ENCODE peak calls at places on chromosomes 11 and 22, in six cellular contexts. Y, Z, M, Q, V and G are unnamed samples. For H3K9me3, the result is how much of the 10 kb centered on the place peaks cover.

GRCh38 chr11:124222407-124222806 is 18.5 kb upstream of the OR8G1 start:
- DNase-seq in Y (no peak), Z (no peak), M (no peak), Q (no peak), V (no peak), G (no peak)

GRCh38 chr11:112172362-112172994 is 2.8 kb upstream of the BCO2 start:
- DNase-seq in Y (no peak), Z (no peak), M (no peak), Q (no peak), V (no peak), G (no peak)

GRCh38 chr11:71488968-71489265 is 35.9 kb downstream of the NADSYN1 start:
- DNase-seq in Y (no peak), Z (no peak), M (no peak), Q (no peak), V (no peak), G (no peak)

GRCh38 chr11:128206476-128206875 is 380.9 kb downstream of the ETS1 start:
- DNase-seq in Y (no peak), Z (no peak), M (no peak), Q (no peak), V (no peak), G (no peak)

GRCh38 chr11:111735262-111736116 is 30.7 kb downstream of the PPP2R1B start:
- DNase-seq in Y (no peak), Z (no peak), M (no peak), Q (no peak), V (no peak), G (peak)

GRCh38 chr22:35947794-35948425 is 80.7 kb downstream of the RBFOX2 start:
- DNase-seq in Y (no peak), Z (no peak), M (no peak), Q (no peak), V (no peak), G (no peak)

GRCh38 chr11:114399903-114400221 is 449 bp downstream of the C11orf71 start:
- DNase-seq in Y (no peak), Z (peak), M (peak), Q (peak), V (no peak), G (peak)

GRCh38 chr11:13135385-13136271 is 126.5 kb downstream of the RASSF10 start:
- DNase-seq in Y (no peak), Z (peak), M (no peak), Q (no peak), V (no peak), G (no peak)

GRCh38 chr11:119067371-119068222 is at the start of gene VPS11:
- DNase-seq in Y (peak), Z (peak), M (peak), Q (peak), V (peak), G (peak)

GRCh38 chr22:22748297-22748743 is 103.9 kb downstream of the GGTLC2 start:
- DNase-seq in Y (peak), Z (peak), M (no peak), Q (peak), V (no peak), G (no peak)

GRCh38 chr11:104967493-104968364 is 645 bp downstream of the CASP4 start:
- DNase-seq in Y (no peak), Z (no peak), M (no peak), Q (no peak), V (no peak), G (no peak)

GRCh38 chr11:89163686-89164085 is 14.0 kb upstream of the TYR start:
- DNase-seq in Y (no peak), Z (no peak), M (no peak), Q (no peak), V (no peak), G (no peak)

GRCh38 chr11:110096369-110096976 is 3.3 kb downstream of the ZC3H12C start:
- DNase-seq in Y (no peak), Z (no peak), M (no peak), Q (no peak), V (no peak), G (no peak)

GRCh38 chr11:100774132-100774531 is 87.0 kb downstream of the ARHGAP42 start:
- DNase-seq in Y (no peak), Z (no peak), M (no peak), Q (no peak), V (no peak), G (no peak)

GRCh38 chr11:8934735-8935478 is 2.2 kb upstream of the C11orf16 start:
- DNase-seq in Y (no peak), Z (peak), M (no peak), Q (no peak), V (peak), G (no peak)

GRCh38 chr11:12556788-12557384 is 117.3 kb upstream of the TEAD1 start:
- DNase-seq in Y (peak), Z (peak), M (no peak), Q (no peak), V (peak), G (peak)

GRCh38 chr22:42683599-42684283 is 34.5 kb upstream of the CYB5R3 start:
- DNase-seq in Y (no peak), Z (no peak), M (no peak), Q (no peak), V (no peak), G (no peak)

GRCh38 chr11:63903884-63904283 is 13.1 kb downstream of the RCOR2 start:
- DNase-seq in Y (no peak), Z (no peak), M (no peak), Q (no peak), V (no peak), G (no peak)

GRCh38 chr11:75485742-75486141 is 40.0 kb downstream of the GDPD5 start:
- DNase-seq in Y (no peak), Z (no peak), M (no peak), Q (no peak), V (no peak), G (no peak)

GRCh38 chr22:46582281-46582811 is 37.8 kb upstream of the GRAMD4 start:
- DNase-seq in Y (no peak), Z (no peak), M (no peak), Q (no peak), V (no peak), G (no peak)

GRCh38 chr11:27977527-27977926 is 130.4 kb downstream of the KIF18A start:
- DNase-seq in Y (no peak), Z (no peak), M (no peak), Q (no peak), V (no peak), G (no peak)

GRCh38 chr11:44986315-44986714 is 35.6 kb upstream of the TP53I11 start:
- DNase-seq in Y (no peak), Z (no peak), M (no peak), Q (no peak), V (no peak), G (no peak)

DNA sequence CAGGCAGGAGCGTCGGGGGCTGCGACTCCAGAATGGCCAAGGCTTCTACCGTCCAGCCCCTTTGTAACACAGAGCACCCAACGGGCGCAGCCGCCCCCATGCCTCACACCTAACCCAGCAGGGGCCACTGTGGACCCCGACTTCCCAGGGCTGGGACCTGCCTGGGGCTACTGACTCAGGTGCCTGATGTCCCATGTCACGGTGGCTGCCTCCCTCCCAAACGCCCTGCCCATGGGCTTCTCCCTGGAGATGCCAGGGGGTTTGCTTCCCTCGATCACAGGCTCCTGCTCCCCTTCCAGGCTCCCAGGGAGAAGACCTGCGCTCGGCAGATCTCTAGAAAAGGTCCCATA is 84.0 kb downstream of the MYEOV start:
- DNase-seq in Y (no peak), Z (no peak), M (no peak), Q (no peak), V (no peak), G (no peak)
- TF ChIP-seq ZNF274 in Y (no peak), Z (no peak), M (no peak), Q (no peak), V (no peak), G (no peak)

GRCh38 chr11:67404515-67405195 is 772 bp downstream of the TBC1D10C start:
- DNase-seq in Y (no peak), Z (no peak), M (no peak), Q (no peak), V (no peak), G (no peak)
- H3K4me3 ChIP-seq in Y (no peak), Z (peak), M (peak), Q (no peak), V (no peak), G (no peak)

GRCh38 chr22:49004484-49005399 is 822.9 kb downstream of the BRD1 start:
- DNase-seq in Y (peak), Z (no peak), M (no peak), Q (no peak), V (no peak), G (no peak)

GRCh38 chr22:49008682-49009235 is 818.9 kb downstream of the BRD1 start:
- DNase-seq in Y (peak), Z (no peak), M (no peak), Q (no peak), V (no peak), G (no peak)

GRCh38 chr22:49006207-49007012 is 821.3 kb downstream of the BRD1 start:
- DNase-seq in Y (peak), Z (no peak), M (no peak), Q (no peak), V (no peak), G (no peak)

GRCh38 chr22:49007013-49007653 is 820.5 kb downstream of the BRD1 start:
- DNase-seq in Y (peak), Z (no peak), M (no peak), Q (no peak), V (no peak), G (no peak)

GRCh38 chr22:49005557-49005956 is 822.1 kb downstream of the BRD1 start:
- DNase-seq in Y (peak), Z (no peak), M (no peak), Q (no peak), V (no peak), G (no peak)
- H3K9me3 ChIP-seq in Y (under half), Z (under half), M (under half), Q (under half), V (under half), G (under half)

GRCh38 chr11:21066030-21066429 is 396.6 kb downstream of the NELL1 start:
- DNase-seq in Y (no peak), Z (no peak), M (no peak), Q (no peak), V (no peak), G (no peak)
- TF ChIP-seq ZNF274 in Y (no peak), Z (no peak), M (no peak), Q (no peak), V (no peak), G (no peak)

DNA sequence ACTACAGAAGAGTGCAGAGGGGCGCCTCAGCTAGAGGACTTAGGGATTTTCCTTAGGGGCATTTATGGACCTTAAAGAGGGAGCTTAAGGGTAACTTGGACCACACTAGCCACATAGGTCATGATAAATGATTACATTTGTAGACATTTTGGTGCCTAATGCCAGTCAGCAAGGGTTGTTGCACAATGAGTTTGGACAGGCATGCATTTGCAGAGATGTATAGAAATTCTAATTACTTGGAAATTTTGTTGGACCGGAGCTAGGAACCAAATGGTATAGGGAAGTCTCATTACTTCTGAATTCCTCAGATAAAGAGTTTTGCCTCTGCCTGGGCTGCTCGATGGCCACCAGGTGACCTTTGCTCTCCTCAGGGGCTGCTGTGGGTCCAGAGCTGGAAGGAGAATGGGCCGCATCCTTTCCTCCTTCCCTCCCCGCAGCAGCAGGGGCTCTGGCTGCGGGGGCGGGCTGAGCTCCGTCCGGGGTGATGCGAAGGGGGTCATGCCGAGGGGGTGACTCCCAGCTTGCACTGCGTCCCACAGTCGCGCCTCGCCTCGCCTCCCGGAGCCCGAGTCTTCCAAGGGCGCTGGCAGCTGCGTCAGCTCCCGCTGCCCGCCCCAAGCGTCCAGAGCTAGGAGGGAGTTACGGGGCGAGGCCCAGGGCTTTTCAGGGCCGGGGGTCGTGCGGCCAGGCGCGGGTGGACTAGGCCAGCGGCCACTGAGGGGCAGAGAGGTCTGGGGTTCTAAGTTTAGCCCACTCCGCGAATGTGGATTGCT is 20.2 kb upstream of the MALAT1 start:
- DNase-seq in Y (no peak), Z (no peak), M (no peak), Q (peak), V (no peak), G (no peak)
- H3K4me3 ChIP-seq in Y (no peak), Z (peak), M (no peak), Q (peak), V (no peak), G (no peak)

GRCh38 chr11:108204918-108205499 is 17.4 kb downstream of the NPAT start:
- DNase-seq in Y (no peak), Z (no peak), M (no peak), Q (no peak), V (no peak), G (no peak)

GRCh38 chr11:108207683-108208060 is 14.8 kb downstream of the NPAT start:
- DNase-seq in Y (no peak), Z (no peak), M (no peak), Q (no peak), V (no peak), G (no peak)

GRCh38 chr11:108206171-108206570 is 16.3 kb downstream of the NPAT start:
- DNase-seq in Y (no peak), Z (no peak), M (no peak), Q (no peak), V (no peak), G (no peak)

GRCh38 chr11:108204376-108204775 is 18.1 kb downstream of the NPAT start:
- DNase-seq in Y (no peak), Z (no peak), M (no peak), Q (no peak), V (no peak), G (no peak)

GRCh38 chr11:108206969-108207682 is 15.3 kb downstream of the NPAT start:
- DNase-seq in Y (no peak), Z (no peak), M (no peak), Q (no peak), V (no peak), G (no peak)
- H3K9me3 ChIP-seq in Y (under half), Z (under half), M (half or more), Q (under half), V (under half), G (under half)

DNA sequence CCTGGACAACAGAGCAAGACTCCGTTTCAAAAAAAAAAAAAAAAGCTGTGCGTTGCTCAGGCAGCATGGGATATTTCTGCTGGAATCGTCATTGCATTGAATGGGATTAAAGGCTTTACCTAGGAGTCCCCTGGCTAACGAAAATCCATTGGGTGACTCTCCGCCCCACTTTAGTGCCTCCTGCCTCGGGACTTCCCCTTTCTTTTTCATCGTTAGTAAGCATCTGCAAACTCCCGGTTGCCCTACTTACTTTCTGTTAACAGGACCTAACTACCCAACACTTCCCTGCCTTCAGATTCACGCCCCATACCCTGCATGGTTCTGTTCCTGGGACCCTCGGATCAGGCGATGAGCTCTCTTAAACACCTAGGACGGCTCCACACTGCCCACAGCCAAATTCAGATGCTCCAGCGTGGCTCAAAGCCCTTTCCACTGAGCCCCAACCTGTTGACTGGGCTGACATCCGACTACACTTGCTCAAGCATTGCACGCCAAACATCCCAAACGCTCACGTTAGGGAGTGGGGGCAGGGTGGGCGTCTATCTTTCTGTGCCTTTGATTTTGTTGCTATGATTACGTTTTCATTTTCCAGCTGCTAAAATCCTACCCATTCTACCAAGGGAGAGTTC is 143.8 kb downstream of the ST3GAL4 start:
- DNase-seq in Y (no peak), Z (no peak), M (no peak), Q (no peak), V (no peak), G (no peak)
- TF ChIP-seq ZNF274 in Y (no peak), Z (no peak), M (no peak), Q (no peak), V (no peak), G (no peak)